ENCODE peak calls at places on chromosomes 5 and 9, in eight cellular contexts. Q is retinal pigment epithelial cell, L is activated T-helper 1 cell treated with Interleukin-2 at 50 U/mL for 16 hours, W is GM12891, H is A172, O is substantia nigra, U is sciatic nerve, A is HT1080. P is an unnamed sample.

GRCh38 chr5:64312496-64312895 is 146.9 kb downstream of the RNF180 start:
- DNase-seq in W (no peak), U (no peak), Q (no peak), H (no peak), A (no peak), O (no peak), L (no peak), P (no peak)

GRCh38 chr5:141382469-141383294 is at the start of gene PCDHGA7:
- DNase-seq in U (no peak), L (no peak), H (no peak), O (no peak), A (no peak), Q (no peak), W (no peak), P (no peak)

GRCh38 chr5:139903450-139903804 is 107.8 kb downstream of the PSD2 start:
- DNase-seq in A (no peak), Q (no peak), L (no peak), U (peak), H (no peak), W (no peak), O (no peak), P (no peak)

GRCh38 chr5:67842806-67843205 is 372.8 kb upstream of the PIK3R1 start:
- DNase-seq in L (no peak), Q (no peak), O (no peak), U (no peak), H (no peak), W (no peak), A (peak), P (no peak)

GRCh38 chr5:9188131-9188530 is 357.7 kb downstream of the SEMA5A start:
- DNase-seq in H (peak), O (no peak), U (no peak), Q (peak), A (peak), W (no peak), L (no peak), P (no peak)

GRCh38 chr9:117034862-117035261 is 347.8 kb downstream of the TRIM32 start:
- DNase-seq in U (no peak), L (no peak), O (no peak), W (no peak), H (no peak), A (peak), Q (no peak), P (no peak)

GRCh38 chr5:119368238-119368630 is 12.4 kb downstream of the TNFAIP8 start:
- DNase-seq in W (no peak), A (no peak), L (peak), U (no peak), Q (no peak), H (no peak), O (no peak), P (no peak)

GRCh38 chr5:150022163-150022540 is 21.6 kb downstream of the HMGXB3 start:
- DNase-seq in Q (peak), L (no peak), H (peak), U (no peak), A (peak), O (no peak), W (no peak), P (no peak)